ENCODE peak calls at places on chromosomes 4 and X, in ten cellular contexts. One of them, this sample, is unnamed.

GRCh38 chr4:56681849-56682175 is 716 bp upstream of the HOPX start:
- DNase-seq in PC-3: no peak
- DNase-seq in AG20443: no peak
- DNase-seq in H54: no peak
- DNase-seq in kidney epithelial cell: no peak
- DNase-seq in CD8-positive, alpha-beta memory T cell: no peak
- DNase-seq in cardiac fibroblast: no peak
- DNase-seq in NCI-H1694 treated with DMSO at 0.1 percent for 48 hours: no peak
- DNase-seq in NCI-H2081 treated with DMSO at 0.1 percent for 48 hours: no peak
- DNase-seq in G401: no peak
- DNase-seq in this sample: no peak

GRCh38 chr4:8835521-8836365 is 35.9 kb downstream of the HMX1 start:
- DNase-seq in PC-3: no peak
- DNase-seq in AG20443: no peak
- DNase-seq in H54: no peak
- DNase-seq in kidney epithelial cell: no peak
- DNase-seq in CD8-positive, alpha-beta memory T cell: no peak
- DNase-seq in cardiac fibroblast: no peak
- DNase-seq in NCI-H1694 treated with DMSO at 0.1 percent for 48 hours: no peak
- DNase-seq in NCI-H2081 treated with DMSO at 0.1 percent for 48 hours: no peak
- DNase-seq in G401: no peak
- DNase-seq in this sample: no peak

GRCh38 chr4:56739104-56739777 is 58.1 kb upstream of the HOPX start:
- DNase-seq in PC-3: peak
- DNase-seq in AG20443: peak
- DNase-seq in H54: no peak
- DNase-seq in kidney epithelial cell: no peak
- DNase-seq in CD8-positive, alpha-beta memory T cell: no peak
- DNase-seq in cardiac fibroblast: no peak
- DNase-seq in NCI-H1694 treated with DMSO at 0.1 percent for 48 hours: no peak
- DNase-seq in NCI-H2081 treated with DMSO at 0.1 percent for 48 hours: no peak
- DNase-seq in G401: no peak
- DNase-seq in this sample: no peak

GRCh38 chrX:100207331-100208024 is 202.6 kb downstream of the PCDH19 start:
- DNase-seq in PC-3: no peak
- DNase-seq in AG20443: no peak
- DNase-seq in H54: no peak
- DNase-seq in kidney epithelial cell: peak
- DNase-seq in CD8-positive, alpha-beta memory T cell: no peak
- DNase-seq in cardiac fibroblast: no peak
- DNase-seq in NCI-H1694 treated with DMSO at 0.1 percent for 48 hours: no peak
- DNase-seq in NCI-H2081 treated with DMSO at 0.1 percent for 48 hours: no peak
- DNase-seq in G401: no peak
- DNase-seq in this sample: no peak

GRCh38 chr4:96558466-96558865 is 718.6 kb downstream of the PDHA2 start:
- DNase-seq in PC-3: no peak
- DNase-seq in AG20443: no peak
- DNase-seq in H54: no peak
- DNase-seq in kidney epithelial cell: no peak
- DNase-seq in CD8-positive, alpha-beta memory T cell: no peak
- DNase-seq in cardiac fibroblast: no peak
- DNase-seq in NCI-H1694 treated with DMSO at 0.1 percent for 48 hours: no peak
- DNase-seq in NCI-H2081 treated with DMSO at 0.1 percent for 48 hours: no peak
- DNase-seq in G401: no peak
- DNase-seq in this sample: no peak

GRCh38 chr4:53653484-53654053 is 62.3 kb upstream of the LNX1 start:
- DNase-seq in PC-3: no peak
- DNase-seq in AG20443: no peak
- DNase-seq in H54: no peak
- DNase-seq in kidney epithelial cell: peak
- DNase-seq in CD8-positive, alpha-beta memory T cell: no peak
- DNase-seq in cardiac fibroblast: peak
- DNase-seq in NCI-H1694 treated with DMSO at 0.1 percent for 48 hours: no peak
- DNase-seq in NCI-H2081 treated with DMSO at 0.1 percent for 48 hours: no peak
- DNase-seq in G401: no peak
- DNase-seq in this sample: no peak

GRCh38 chr4:180101348-180102083 is 2141.7 kb upstream of the TENM3 start:
- DNase-seq in PC-3: no peak
- DNase-seq in AG20443: no peak
- DNase-seq in H54: no peak
- DNase-seq in kidney epithelial cell: no peak
- DNase-seq in CD8-positive, alpha-beta memory T cell: no peak
- DNase-seq in cardiac fibroblast: no peak
- DNase-seq in NCI-H1694 treated with DMSO at 0.1 percent for 48 hours: no peak
- DNase-seq in NCI-H2081 treated with DMSO at 0.1 percent for 48 hours: no peak
- DNase-seq in G401: no peak
- DNase-seq in this sample: no peak

GRCh38 chr4:52646096-52646495 is 13.0 kb downstream of the USP46 start:
- DNase-seq in PC-3: no peak
- DNase-seq in AG20443: no peak
- DNase-seq in H54: no peak
- DNase-seq in kidney epithelial cell: no peak
- DNase-seq in CD8-positive, alpha-beta memory T cell: no peak
- DNase-seq in cardiac fibroblast: no peak
- DNase-seq in NCI-H1694 treated with DMSO at 0.1 percent for 48 hours: no peak
- DNase-seq in NCI-H2081 treated with DMSO at 0.1 percent for 48 hours: no peak
- DNase-seq in G401: peak
- DNase-seq in this sample: no peak

GRCh38 chr4:125951275-125951887 is 636.6 kb downstream of the FAT4 start:
- DNase-seq in PC-3: no peak
- DNase-seq in AG20443: peak
- DNase-seq in H54: no peak
- DNase-seq in kidney epithelial cell: no peak
- DNase-seq in CD8-positive, alpha-beta memory T cell: no peak
- DNase-seq in cardiac fibroblast: peak
- DNase-seq in NCI-H1694 treated with DMSO at 0.1 percent for 48 hours: no peak
- DNase-seq in NCI-H2081 treated with DMSO at 0.1 percent for 48 hours: no peak
- DNase-seq in G401: no peak
- DNase-seq in this sample: peak

GRCh38 chrX:20265221-20265725 is 1.4 kb downstream of the RPS6KA3 start:
- DNase-seq in PC-3: peak
- DNase-seq in AG20443: peak
- DNase-seq in H54: no peak
- DNase-seq in kidney epithelial cell: peak
- DNase-seq in CD8-positive, alpha-beta memory T cell: peak
- DNase-seq in cardiac fibroblast: peak
- DNase-seq in NCI-H1694 treated with DMSO at 0.1 percent for 48 hours: no peak
- DNase-seq in NCI-H2081 treated with DMSO at 0.1 percent for 48 hours: no peak
- DNase-seq in G401: peak
- DNase-seq in this sample: peak

GRCh38 chr4:100168521-100168920 is 21.7 kb downstream of the DDIT4L start:
- DNase-seq in PC-3: no peak
- DNase-seq in AG20443: peak
- DNase-seq in H54: no peak
- DNase-seq in kidney epithelial cell: no peak
- DNase-seq in CD8-positive, alpha-beta memory T cell: no peak
- DNase-seq in cardiac fibroblast: peak
- DNase-seq in NCI-H1694 treated with DMSO at 0.1 percent for 48 hours: no peak
- DNase-seq in NCI-H2081 treated with DMSO at 0.1 percent for 48 hours: no peak
- DNase-seq in G401: no peak
- DNase-seq in this sample: peak

GRCh38 chrX:124467202-124467601 is 120.8 kb downstream of the SH2D1A start:
- DNase-seq in PC-3: no peak
- DNase-seq in AG20443: no peak
- DNase-seq in H54: no peak
- DNase-seq in kidney epithelial cell: no peak
- DNase-seq in CD8-positive, alpha-beta memory T cell: no peak
- DNase-seq in cardiac fibroblast: no peak
- DNase-seq in NCI-H1694 treated with DMSO at 0.1 percent for 48 hours: no peak
- DNase-seq in NCI-H2081 treated with DMSO at 0.1 percent for 48 hours: no peak
- DNase-seq in G401: no peak
- DNase-seq in this sample: no peak

GRCh38 chr4:186472948-186473347 is 82.4 kb downstream of the MTNR1A start:
- DNase-seq in PC-3: peak
- DNase-seq in AG20443: peak
- DNase-seq in H54: peak
- DNase-seq in kidney epithelial cell: no peak
- DNase-seq in CD8-positive, alpha-beta memory T cell: no peak
- DNase-seq in cardiac fibroblast: peak
- DNase-seq in NCI-H1694 treated with DMSO at 0.1 percent for 48 hours: peak
- DNase-seq in NCI-H2081 treated with DMSO at 0.1 percent for 48 hours: no peak
- DNase-seq in G401: peak
- DNase-seq in this sample: peak

GRCh38 chrX:71214604-71215334 is 8.3 kb upstream of the GJB1 start:
- DNase-seq in PC-3: no peak
- DNase-seq in AG20443: no peak
- DNase-seq in H54: no peak
- DNase-seq in kidney epithelial cell: no peak
- DNase-seq in CD8-positive, alpha-beta memory T cell: no peak
- DNase-seq in cardiac fibroblast: no peak
- DNase-seq in NCI-H1694 treated with DMSO at 0.1 percent for 48 hours: no peak
- DNase-seq in NCI-H2081 treated with DMSO at 0.1 percent for 48 hours: no peak
- DNase-seq in G401: no peak
- DNase-seq in this sample: no peak

GRCh38 chr4:95170176-95170575 is 378.6 kb downstream of the UNC5C start:
- DNase-seq in PC-3: no peak
- DNase-seq in AG20443: no peak
- DNase-seq in H54: no peak
- DNase-seq in kidney epithelial cell: no peak
- DNase-seq in CD8-positive, alpha-beta memory T cell: no peak
- DNase-seq in cardiac fibroblast: no peak
- DNase-seq in NCI-H1694 treated with DMSO at 0.1 percent for 48 hours: no peak
- DNase-seq in NCI-H2081 treated with DMSO at 0.1 percent for 48 hours: no peak
- DNase-seq in G401: no peak
- DNase-seq in this sample: no peak

GRCh38 chr4:2643555-2643954 is 107.1 kb downstream of the FAM193A start:
- DNase-seq in PC-3: no peak
- DNase-seq in AG20443: no peak
- DNase-seq in H54: no peak
- DNase-seq in kidney epithelial cell: no peak
- DNase-seq in CD8-positive, alpha-beta memory T cell: no peak
- DNase-seq in cardiac fibroblast: no peak
- DNase-seq in NCI-H1694 treated with DMSO at 0.1 percent for 48 hours: no peak
- DNase-seq in NCI-H2081 treated with DMSO at 0.1 percent for 48 hours: no peak
- DNase-seq in G401: peak
- DNase-seq in this sample: no peak

GRCh38 chrX:23699636-23700194 is 32.4 kb downstream of the PRDX4 start:
- DNase-seq in PC-3: no peak
- DNase-seq in AG20443: no peak
- DNase-seq in H54: no peak
- DNase-seq in kidney epithelial cell: no peak
- DNase-seq in CD8-positive, alpha-beta memory T cell: no peak
- DNase-seq in cardiac fibroblast: peak
- DNase-seq in NCI-H1694 treated with DMSO at 0.1 percent for 48 hours: no peak
- DNase-seq in NCI-H2081 treated with DMSO at 0.1 percent for 48 hours: no peak
- DNase-seq in G401: no peak
- DNase-seq in this sample: no peak

GRCh38 chr4:173334891-173335754 is 965 bp upstream of the HMGB2 start:
- DNase-seq in PC-3: peak
- DNase-seq in AG20443: peak
- DNase-seq in H54: peak
- DNase-seq in kidney epithelial cell: no peak
- DNase-seq in CD8-positive, alpha-beta memory T cell: peak
- DNase-seq in cardiac fibroblast: peak
- DNase-seq in NCI-H1694 treated with DMSO at 0.1 percent for 48 hours: peak
- DNase-seq in NCI-H2081 treated with DMSO at 0.1 percent for 48 hours: peak
- DNase-seq in G401: peak
- DNase-seq in this sample: peak

GRCh38 chr4:94603170-94603747 is 151.5 kb downstream of the PDLIM5 start:
- DNase-seq in PC-3: peak
- DNase-seq in AG20443: peak
- DNase-seq in H54: no peak
- DNase-seq in kidney epithelial cell: no peak
- DNase-seq in CD8-positive, alpha-beta memory T cell: no peak
- DNase-seq in cardiac fibroblast: peak
- DNase-seq in NCI-H1694 treated with DMSO at 0.1 percent for 48 hours: no peak
- DNase-seq in NCI-H2081 treated with DMSO at 0.1 percent for 48 hours: no peak
- DNase-seq in G401: no peak
- DNase-seq in this sample: peak

GRCh38 chr4:119099227-119099910 is 36.3 kb upstream of the MYOZ2 start:
- DNase-seq in PC-3: peak
- DNase-seq in AG20443: peak
- DNase-seq in H54: no peak
- DNase-seq in kidney epithelial cell: no peak
- DNase-seq in CD8-positive, alpha-beta memory T cell: no peak
- DNase-seq in cardiac fibroblast: peak
- DNase-seq in NCI-H1694 treated with DMSO at 0.1 percent for 48 hours: no peak
- DNase-seq in NCI-H2081 treated with DMSO at 0.1 percent for 48 hours: no peak
- DNase-seq in G401: no peak
- DNase-seq in this sample: no peak

GRCh38 chr4:53043900-53044650 is 182.0 kb downstream of the RASL11B start:
- DNase-seq in PC-3: no peak
- DNase-seq in AG20443: no peak
- DNase-seq in H54: no peak
- DNase-seq in kidney epithelial cell: no peak
- DNase-seq in CD8-positive, alpha-beta memory T cell: no peak
- DNase-seq in cardiac fibroblast: no peak
- DNase-seq in NCI-H1694 treated with DMSO at 0.1 percent for 48 hours: no peak
- DNase-seq in NCI-H2081 treated with DMSO at 0.1 percent for 48 hours: no peak
- DNase-seq in G401: peak
- DNase-seq in this sample: no peak

GRCh38 chrX:65601530-65602281 is 65.7 kb upstream of the MSN start:
- DNase-seq in PC-3: peak
- DNase-seq in AG20443: peak
- DNase-seq in H54: no peak
- DNase-seq in kidney epithelial cell: no peak
- DNase-seq in CD8-positive, alpha-beta memory T cell: peak
- DNase-seq in cardiac fibroblast: peak
- DNase-seq in NCI-H1694 treated with DMSO at 0.1 percent for 48 hours: no peak
- DNase-seq in NCI-H2081 treated with DMSO at 0.1 percent for 48 hours: no peak
- DNase-seq in G401: no peak
- DNase-seq in this sample: peak

GRCh38 chr4:147463065-147463464 is 17.8 kb upstream of the EDNRA start:
- DNase-seq in PC-3: no peak
- DNase-seq in AG20443: no peak
- DNase-seq in H54: no peak
- DNase-seq in kidney epithelial cell: no peak
- DNase-seq in CD8-positive, alpha-beta memory T cell: no peak
- DNase-seq in cardiac fibroblast: no peak
- DNase-seq in NCI-H1694 treated with DMSO at 0.1 percent for 48 hours: no peak
- DNase-seq in NCI-H2081 treated with DMSO at 0.1 percent for 48 hours: no peak
- DNase-seq in G401: no peak
- DNase-seq in this sample: peak

GRCh38 chr4:168585168-168586091 is 88.6 kb downstream of the PALLD start:
- DNase-seq in PC-3: peak
- DNase-seq in AG20443: peak
- DNase-seq in H54: no peak
- DNase-seq in kidney epithelial cell: no peak
- DNase-seq in CD8-positive, alpha-beta memory T cell: no peak
- DNase-seq in cardiac fibroblast: peak
- DNase-seq in NCI-H1694 treated with DMSO at 0.1 percent for 48 hours: peak
- DNase-seq in NCI-H2081 treated with DMSO at 0.1 percent for 48 hours: no peak
- DNase-seq in G401: peak
- DNase-seq in this sample: peak

GRCh38 chr4:5137927-5138326 is 86.6 kb downstream of the STK32B start:
- DNase-seq in PC-3: no peak
- DNase-seq in AG20443: peak
- DNase-seq in H54: no peak
- DNase-seq in kidney epithelial cell: no peak
- DNase-seq in CD8-positive, alpha-beta memory T cell: no peak
- DNase-seq in cardiac fibroblast: no peak
- DNase-seq in NCI-H1694 treated with DMSO at 0.1 percent for 48 hours: no peak
- DNase-seq in NCI-H2081 treated with DMSO at 0.1 percent for 48 hours: no peak
- DNase-seq in G401: no peak
- DNase-seq in this sample: no peak

GRCh38 chr4:169369634-169370033 is 98.9 kb upstream of the SH3RF1 start:
- DNase-seq in PC-3: no peak
- DNase-seq in AG20443: no peak
- DNase-seq in H54: no peak
- DNase-seq in kidney epithelial cell: no peak
- DNase-seq in CD8-positive, alpha-beta memory T cell: no peak
- DNase-seq in cardiac fibroblast: no peak
- DNase-seq in NCI-H1694 treated with DMSO at 0.1 percent for 48 hours: no peak
- DNase-seq in NCI-H2081 treated with DMSO at 0.1 percent for 48 hours: no peak
- DNase-seq in G401: no peak
- DNase-seq in this sample: no peak

GRCh38 chr4:155578726-155579385 is 87.8 kb upstream of the GUCY1A1 start:
- DNase-seq in PC-3: peak
- DNase-seq in AG20443: peak
- DNase-seq in H54: no peak
- DNase-seq in kidney epithelial cell: peak
- DNase-seq in CD8-positive, alpha-beta memory T cell: no peak
- DNase-seq in cardiac fibroblast: peak
- DNase-seq in NCI-H1694 treated with DMSO at 0.1 percent for 48 hours: no peak
- DNase-seq in NCI-H2081 treated with DMSO at 0.1 percent for 48 hours: no peak
- DNase-seq in G401: no peak
- DNase-seq in this sample: no peak

GRCh38 chr4:28225005-28225404 is 1364.4 kb downstream of the STIM2 start:
- DNase-seq in PC-3: peak
- DNase-seq in AG20443: peak
- DNase-seq in H54: no peak
- DNase-seq in kidney epithelial cell: no peak
- DNase-seq in CD8-positive, alpha-beta memory T cell: no peak
- DNase-seq in cardiac fibroblast: peak
- DNase-seq in NCI-H1694 treated with DMSO at 0.1 percent for 48 hours: no peak
- DNase-seq in NCI-H2081 treated with DMSO at 0.1 percent for 48 hours: peak
- DNase-seq in G401: peak
- DNase-seq in this sample: peak

This sample was measured in AG08396.